ENCODE peak calls at places on chromosomes 1 and 21, in five cellular contexts. E, I, V, U and C are unnamed samples.

GRCh38 chr1:218475275-218475674 is 130.1 kb downstream of the TGFB2 start:
- DNase-seq in E (no peak), I (no peak), V (no peak), U (no peak), C (no peak)

GRCh38 chr1:16088996-16089395 is 15.5 kb upstream of the FAM131C start:
- DNase-seq in E (no peak), I (peak; percentile 48), V (no peak), U (no peak), C (no peak)

GRCh38 chr1:67818725-67819301 is 14.5 kb downstream of the GNG12 start:
- DNase-seq in E (peak; percentile 22), I (no peak), V (no peak), U (no peak), C (no peak)

GRCh38 chr1:152013664-152014237 is 20.1 kb upstream of the S100A10 start:
- DNase-seq in E (no peak), I (peak; percentile 56), V (peak; percentile 72), U (no peak), C (peak; percentile 87)

GRCh38 chr1:226408285-226409184 is 642 bp upstream of the PARP1 start:
- DNase-seq in E (no peak), I (no peak), V (no peak), U (no peak), C (no peak)

GRCh38 chr1:203572134-203572625 is 54.5 kb upstream of the ATP2B4 start:
- DNase-seq in E (no peak), I (no peak), V (peak; percentile 60), U (no peak), C (peak; percentile 91)

GRCh38 chr1:54708385-54708784 is 7.3 kb upstream of the TTC4 start:
- DNase-seq in E (no peak), I (no peak), V (no peak), U (no peak), C (no peak)

GRCh38 chr1:229340496-229340895 is 2.4 kb downstream of the CCSAP start:
- DNase-seq in E (no peak), I (no peak), V (no peak), U (no peak), C (no peak)

GRCh38 chr1:239126881-239127280 is 259.5 kb upstream of the CHRM3 start:
- DNase-seq in E (no peak), I (no peak), V (no peak), U (no peak), C (no peak)

GRCh38 chr1:239308701-239309333 is 77.6 kb upstream of the CHRM3 start:
- DNase-seq in E (no peak), I (no peak), V (peak; percentile 80), U (no peak), C (peak; percentile 84)

GRCh38 chr1:228020686-228021525 is 14.1 kb downstream of the WNT3A start:
- DNase-seq in E (no peak), I (no peak), V (peak; percentile 37), U (no peak), C (no peak)

GRCh38 chr1:88878731-88879130 is 12.6 kb downstream of the GTF2B start:
- DNase-seq in E (no peak), I (no peak), V (no peak), U (no peak), C (no peak)

GRCh38 chr1:206982216-206982615 is 12.0 kb upstream of the FCAMR start:
- DNase-seq in E (peak; percentile 56), I (peak; percentile 68), V (peak; percentile 65), U (no peak), C (peak; percentile 77)

GRCh38 chr1:41900611-41901444 is 17.9 kb downstream of the HIVEP3 start:
- DNase-seq in E (no peak), I (no peak), V (no peak), U (no peak), C (no peak)

GRCh38 chr1:23037081-23037740 is 17.9 kb downstream of the KDM1A start:
- DNase-seq in E (no peak), I (no peak), V (no peak), U (no peak), C (no peak)

GRCh38 chr1:180156631-180157091 is 2.0 kb downstream of the QSOX1 start:
- DNase-seq in E (no peak), I (no peak), V (no peak), U (no peak), C (no peak)

GRCh38 chr1:42847111-42847580 is 733 bp downstream of the ZNF691 start:
- DNase-seq in E (no peak), I (no peak), V (no peak), U (no peak), C (peak; percentile 5)

GRCh38 chr1:67803380-67804279 is 29.6 kb downstream of the GNG12 start:
- DNase-seq in E (no peak), I (no peak), V (no peak), U (no peak), C (no peak)

GRCh38 chr1:84264961-84265360 is 36.5 kb upstream of the SAMD13 start:
- DNase-seq in E (no peak), I (no peak), V (no peak), U (no peak), C (no peak)

GRCh38 chr1:11525516-11525915 is 46.6 kb downstream of the DISP3 start:
- DNase-seq in E (no peak), I (no peak), V (no peak), U (no peak), C (no peak)

GRCh38 chr21:32844653-32845443 is 73.3 kb upstream of the PAXBP1 start:
- DNase-seq in E (no peak), I (no peak), V (no peak), U (no peak), C (no peak)

GRCh38 chr1:112060266-112060665 is 70.8 kb upstream of the KCND3 start:
- DNase-seq in E (no peak), I (no peak), V (no peak), U (no peak), C (no peak)

GRCh38 chr1:39787468-39787867 is 1.2 kb downstream of the BMP8B start:
- DNase-seq in E (no peak), I (no peak), V (no peak), U (no peak), C (no peak)

GRCh38 chr1:230399321-230400006 is 26.7 kb downstream of the PGBD5 start:
- DNase-seq in E (no peak), I (no peak), V (no peak), U (no peak), C (no peak)

GRCh38 chr1:230400007-230400344 is 26.2 kb downstream of the PGBD5 start:
- DNase-seq in E (no peak), I (no peak), V (no peak), U (no peak), C (peak; percentile 40)

GRCh38 chr1:230403442-230403841 is 22.7 kb downstream of the PGBD5 start:
- DNase-seq in E (no peak), I (no peak), V (no peak), U (no peak), C (peak; percentile 59)

GRCh38 chr1:230401096-230401495 is 25.0 kb downstream of the PGBD5 start:
- DNase-seq in E (no peak), I (no peak), V (no peak), U (no peak), C (no peak)

GRCh38 chr1:230401763-230402294 is 24.3 kb downstream of the PGBD5 start:
- DNase-seq in E (no peak), I (no peak), V (no peak), U (no peak), C (no peak)
- TF ChIP-seq CREB1 in E (no peak), I (no peak), V (no peak), U (no peak), C (no peak)

DNA sequence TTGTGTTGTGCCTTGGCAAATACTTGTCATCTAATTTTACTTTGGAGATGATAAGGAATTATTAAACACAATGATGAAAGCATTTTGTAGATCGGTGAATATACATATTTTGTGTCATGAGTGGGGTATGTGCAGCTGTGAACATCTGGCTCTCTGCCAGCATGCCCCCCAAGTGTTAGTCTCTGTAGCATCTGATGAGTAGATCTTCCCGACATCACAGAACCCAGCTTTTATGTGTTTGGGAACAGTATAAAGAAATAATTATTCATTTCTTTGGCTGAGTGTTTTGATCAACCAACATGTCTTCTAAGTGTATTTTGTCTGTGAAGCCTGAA is 4.5 kb upstream of the CTNNBIP1 start:
- DNase-seq in E (no peak), I (no peak), V (no peak), U (no peak), C (no peak)
- H3K4me3 ChIP-seq in E (peak overlapping the region; percentile 30), I (no peak overlapping the region), V (no peak overlapping the region), U (no peak overlapping the region), C (no peak overlapping the region)

GRCh38 chr1:26189331-26189730 is 1.1 kb upstream of the CATSPER4 start:
- DNase-seq in E (no peak), I (no peak), V (no peak), U (no peak), C (no peak)

GRCh38 chr1:26191739-26192138 is 1.3 kb downstream of the CATSPER4 start:
- DNase-seq in E (no peak), I (no peak), V (no peak), U (no peak), C (no peak)

GRCh38 chr1:26188477-26188876 is 1.9 kb upstream of the CATSPER4 start:
- DNase-seq in E (no peak), I (no peak), V (no peak), U (no peak), C (no peak)

GRCh38 chr1:26189751-26190275 is 589 bp upstream of the CATSPER4 start:
- DNase-seq in E (no peak), I (peak; percentile 68), V (no peak), U (no peak), C (no peak)

GRCh38 chr1:26190373-26190987 is at the start of gene CATSPER4:
- DNase-seq in E (peak; percentile 54), I (peak; percentile 74), V (peak; percentile 77), U (no peak), C (peak; percentile 96)
- TF ChIP-seq CREB1 in E (no peak), I (no peak), V (no peak), U (no peak), C (no peak)

GRCh38 chr1:110618668-110619067 is 12.5 kb upstream of the KCNA2 start:
- DNase-seq in E (no peak), I (no peak), V (no peak), U (no peak), C (no peak)

GRCh38 chr1:110620686-110621085 is 14.5 kb upstream of the KCNA2 start:
- DNase-seq in E (no peak), I (no peak), V (no peak), U (no peak), C (no peak)

GRCh38 chr1:110620250-110620615 is 14.1 kb upstream of the KCNA2 start:
- DNase-seq in E (no peak), I (no peak), V (no peak), U (no peak), C (no peak)

GRCh38 chr1:110617589-110617988 is 11.4 kb upstream of the KCNA2 start:
- DNase-seq in E (no peak), I (no peak), V (no peak), U (no peak), C (no peak)

DNA sequence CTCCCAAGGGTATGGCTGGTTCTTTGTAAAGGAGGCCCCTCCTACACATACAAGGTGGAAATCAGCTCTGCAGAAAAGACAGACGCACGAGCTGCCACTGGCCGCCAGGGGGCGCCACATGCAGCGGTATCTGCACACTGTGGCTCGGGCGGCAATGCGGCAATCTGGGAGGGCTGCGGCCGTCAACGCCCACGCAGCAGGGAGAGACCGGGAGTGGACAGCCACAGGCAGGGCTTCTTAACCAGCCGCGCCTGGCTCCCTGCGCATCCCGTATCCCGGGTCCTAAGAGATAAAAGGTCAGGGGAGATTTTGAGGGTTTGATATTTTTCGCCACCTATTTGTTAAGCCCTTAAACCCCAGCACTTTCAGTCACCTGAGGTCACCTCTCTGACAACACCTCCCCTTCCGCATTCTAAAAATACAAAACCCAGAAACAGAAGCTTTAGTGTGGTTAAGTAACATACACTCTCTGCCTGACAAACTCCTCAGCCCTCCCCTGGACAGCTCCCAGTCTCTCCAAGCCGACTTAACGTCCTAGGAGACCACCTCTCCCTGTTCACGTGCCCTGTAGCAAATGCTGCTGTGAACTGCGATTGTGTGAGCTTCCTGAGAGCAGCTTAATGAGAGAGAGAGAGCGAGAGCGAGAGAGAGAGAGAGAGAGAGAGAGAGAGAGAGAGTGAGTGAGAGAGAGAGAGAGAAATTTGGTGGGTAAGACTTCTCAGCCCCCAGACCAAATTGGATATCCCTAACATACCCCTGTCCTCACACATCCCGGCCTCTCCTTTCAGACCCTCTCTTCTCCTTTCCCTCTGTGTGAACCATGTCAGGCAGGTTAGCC is 13.5 kb upstream of the KCNA2 start:
- DNase-seq in E (peak; percentile 54), I (peak; percentile 98), V (peak; percentile 94), U (peak; percentile 69), C (peak; percentile 89)
- H3K4me3 ChIP-seq in E (no peak overlapping the region), I (no peak overlapping the region), V (peak overlapping the region; percentile 56), U (peak overlapping the region; percentile 64), C (peak overlapping the region; percentile 54)